ENCODE peak calls at places on chromosomes 12 and 14, in six cellular contexts. E, T, F, B, Z and M are unnamed samples.

GRCh38 chr12:46401703-46402102 is 29.1 kb upstream of the SLC38A2 start:
- DNase-seq in E (no peak), T (no peak), F (peak; percentile 46), B (no peak), Z (no peak), M (no peak)

GRCh38 chr14:73462078-73462715 is 3.9 kb upstream of the NUMB start:
- DNase-seq in E (peak; percentile 88), T (no peak), F (peak; percentile 73), B (peak; percentile 30), Z (no peak), M (peak; percentile 89)

GRCh38 chr12:104569348-104570173 is 112.8 kb downstream of the CHST11 start:
- DNase-seq in E (peak; percentile 100), T (no peak), F (no peak), B (peak; percentile 21), Z (no peak), M (no peak)

GRCh38 chr14:56000846-56001245 is 117.4 kb upstream of the PELI2 start:
- DNase-seq in E (no peak), T (no peak), F (no peak), B (no peak), Z (no peak), M (no peak)

GRCh38 chr12:14664434-14665023 is 31.9 kb downstream of the GUCY2C start:
- DNase-seq in E (peak; percentile 50), T (peak; percentile 5), F (no peak), B (peak; percentile 59), Z (peak; percentile 37), M (peak; percentile 8)

GRCh38 chr12:98227162-98227561 is 288.2 kb upstream of the TMPO start:
- DNase-seq in E (peak; percentile 57), T (no peak), F (no peak), B (no peak), Z (peak; percentile 7), M (no peak)

GRCh38 chr12:30440826-30441602 is 254.7 kb downstream of the IPO8 start:
- DNase-seq in E (peak; percentile 34), T (no peak), F (no peak), B (no peak), Z (peak; percentile 43), M (peak; percentile 35)

GRCh38 chr14:50821471-50822464 is 9.2 kb downstream of the NIN start:
- DNase-seq in E (peak; percentile 91), T (no peak), F (peak; percentile 34), B (peak; percentile 29), Z (no peak), M (no peak)

GRCh38 chr12:108855284-108856169 is 1.9 kb downstream of the SSH1 start:
- DNase-seq in E (peak; percentile 96), T (no peak), F (no peak), B (no peak), Z (no peak), M (no peak)

GRCh38 chr12:45244561-45245348 is 28.9 kb downstream of the ANO6 start:
- DNase-seq in E (peak; percentile 61), T (no peak), F (no peak), B (no peak), Z (no peak), M (no peak)

GRCh38 chr12:119565404-119565803 is 28.2 kb upstream of the TMEM233 start:
- DNase-seq in E (no peak), T (no peak), F (no peak), B (no peak), Z (no peak), M (no peak)

GRCh38 chr12:57085999-57086950 is 2.6 kb upstream of the NAB2 start:
- DNase-seq in E (peak; percentile 84), T (no peak), F (peak; percentile 77), B (no peak), Z (no peak), M (peak; percentile 77)

DNA sequence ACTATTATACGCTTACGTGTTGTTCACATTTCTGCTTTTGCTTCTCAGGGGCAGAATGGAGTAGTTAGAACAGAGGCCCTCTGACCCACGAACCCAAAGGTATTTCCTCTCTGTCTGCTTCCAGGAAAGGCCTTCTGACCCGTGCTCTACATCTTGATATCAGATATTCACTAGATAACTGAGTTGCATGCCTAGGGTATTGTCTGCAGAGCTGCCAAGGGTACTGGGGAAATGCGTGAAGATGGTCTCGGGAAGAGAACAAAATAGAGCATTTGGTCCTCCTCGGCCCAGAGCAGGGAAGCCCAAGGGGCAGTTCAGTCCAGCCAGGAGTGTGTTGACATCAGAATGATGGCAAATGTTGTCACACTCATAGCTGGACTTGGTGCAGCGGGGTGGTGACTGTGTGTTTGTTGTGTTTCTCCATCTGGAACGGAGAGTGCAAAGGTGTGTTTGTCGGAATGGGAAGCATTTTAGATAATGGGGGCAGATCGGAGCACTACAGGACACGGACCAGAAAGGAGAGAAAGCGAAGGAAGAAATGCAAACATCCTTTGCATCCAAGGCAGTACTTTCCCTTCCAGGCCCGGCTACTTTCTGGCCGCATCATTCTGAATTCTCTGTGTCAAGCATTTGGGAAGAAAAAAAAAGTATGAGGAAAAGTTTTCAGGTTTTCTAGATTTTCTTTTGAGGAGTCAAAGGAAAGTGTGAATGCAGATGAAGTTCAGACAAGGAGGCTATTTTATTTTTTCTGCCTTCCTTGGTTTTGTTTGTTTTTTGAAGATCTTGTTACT is 8.1 kb downstream of the GLT1D1 start:
- DNase-seq in E (no peak), T (no peak), F (no peak), B (no peak), Z (no peak), M (no peak)
- TF ChIP-seq POLR2A in E (no peak), T (no peak), F (no peak), B (no peak), Z (no peak), M (no peak)

DNA sequence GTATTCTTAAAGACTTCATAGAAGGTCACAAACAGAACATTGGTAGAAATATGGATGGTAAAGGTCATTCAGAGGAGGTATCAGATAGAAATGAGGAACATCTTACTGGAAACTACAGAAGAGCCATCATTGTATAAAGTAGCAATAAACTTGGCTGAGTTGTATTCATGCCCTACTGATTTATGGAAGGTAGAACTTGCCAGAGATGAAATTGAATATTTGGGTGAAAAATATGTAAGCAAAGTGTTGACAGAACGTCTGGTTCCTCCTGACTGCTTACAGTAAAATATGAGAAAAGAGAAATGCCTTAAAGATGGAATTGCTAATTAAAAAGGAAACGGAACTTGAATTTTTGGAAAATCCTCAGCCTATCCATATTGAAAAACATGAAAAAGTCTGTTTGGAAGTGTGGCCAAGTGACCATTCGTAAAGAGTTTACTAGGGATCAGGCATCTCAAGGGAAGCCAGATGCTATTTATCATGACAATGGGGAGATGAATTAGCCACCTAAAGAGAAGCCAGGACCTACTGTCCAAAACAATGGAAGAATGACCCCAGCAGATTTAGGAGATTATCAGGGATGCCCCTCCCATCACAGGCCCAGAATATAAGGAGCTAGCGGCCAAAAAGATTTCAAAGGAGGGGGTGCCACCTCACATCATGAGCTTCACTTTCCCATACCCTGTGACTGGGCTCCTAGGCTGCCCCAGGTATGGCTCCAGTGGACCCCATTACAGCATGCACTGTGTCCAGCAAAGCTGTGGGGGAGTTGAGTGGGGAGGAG is 189.3 kb downstream of the ITPR2 start:
- DNase-seq in E (no peak), T (no peak), F (no peak), B (no peak), Z (no peak), M (no peak)
- TF ChIP-seq POLR2A in E (no peak), T (no peak), F (no peak), B (no peak), Z (no peak), M (no peak)

DNA sequence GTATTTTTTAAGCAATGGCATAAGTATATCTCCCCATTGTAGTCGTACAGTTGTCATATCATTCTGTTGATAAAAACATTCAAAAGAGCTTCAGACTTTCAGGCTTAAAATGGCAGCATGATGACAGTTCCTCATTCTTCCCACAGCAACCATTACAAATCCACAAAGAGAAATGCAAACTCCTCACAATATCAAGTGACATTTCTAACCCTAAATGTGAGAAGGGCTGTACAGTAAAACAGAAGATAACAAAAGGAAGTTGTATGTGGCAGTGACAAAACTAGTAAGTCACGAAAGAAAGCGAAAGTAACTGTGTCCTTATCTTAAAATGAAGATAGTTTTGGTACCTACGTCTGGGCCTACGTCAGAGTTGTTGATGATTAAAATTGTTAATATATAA is 46.7 kb downstream of the GXYLT1 start:
- DNase-seq in E (peak; percentile 7), T (no peak), F (no peak), B (no peak), Z (no peak), M (no peak)
- TF ChIP-seq POLR2A in E (no peak), T (no peak), F (no peak), B (no peak), Z (no peak), M (no peak)

DNA sequence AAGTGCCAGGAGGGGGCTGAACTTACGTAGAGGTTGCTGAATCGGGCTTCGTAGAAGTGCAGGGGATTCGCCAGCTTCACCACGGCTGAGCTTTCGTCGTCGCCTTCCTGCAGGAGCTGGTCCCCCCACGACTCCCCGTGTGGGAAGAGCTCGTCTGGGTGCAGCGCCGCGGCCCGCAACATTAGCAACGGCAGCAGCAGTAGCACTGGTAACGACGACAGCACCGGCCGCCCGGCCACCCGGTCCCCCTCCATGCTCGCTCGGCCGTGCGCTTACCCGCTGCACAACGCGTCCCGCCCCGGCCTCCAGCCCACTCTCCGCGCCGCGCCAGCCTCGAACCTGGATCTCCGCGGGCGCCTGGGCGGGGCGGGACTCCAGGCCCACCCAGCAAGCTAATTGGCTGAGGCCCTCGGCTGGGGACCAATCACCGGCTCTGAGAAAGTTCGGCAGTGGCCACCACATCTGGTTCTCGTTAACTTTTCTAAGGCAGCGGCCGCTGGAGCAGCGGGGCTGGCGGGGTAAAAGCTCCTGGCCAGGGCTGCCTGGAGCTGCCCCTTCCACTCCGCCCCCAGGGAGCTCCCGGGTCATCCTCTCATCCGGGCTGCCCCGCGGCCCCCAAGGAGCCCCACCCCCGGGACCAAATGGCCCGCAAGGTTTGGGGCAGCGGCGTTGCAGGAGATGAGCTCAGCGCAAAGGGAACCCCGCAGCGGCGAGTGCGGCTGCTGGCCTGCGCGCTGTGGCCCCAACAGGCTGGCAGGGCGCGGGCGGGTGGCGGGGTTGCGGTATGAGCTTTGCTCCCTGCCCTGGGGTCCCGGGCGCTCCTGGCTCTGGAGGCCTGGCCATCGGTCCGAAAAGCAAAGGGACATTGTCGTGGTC is at the start of gene NID2:
- DNase-seq in E (no peak), T (no peak), F (peak; percentile 93), B (peak; percentile 59), Z (no peak), M (peak; percentile 77)
- TF ChIP-seq POLR2A in E (no peak), T (no peak), F (peak; percentile 5), B (no peak), Z (no peak), M (no peak)

GRCh38 chr12:123971770-123972447 is 722 bp downstream of the CCDC92 start:
- DNase-seq in E (peak; percentile 67), T (peak; percentile 38), F (no peak), B (peak; percentile 24), Z (no peak), M (peak; percentile 50)
- TF ChIP-seq POLR2A in E (no peak), T (no peak), F (no peak), B (no peak), Z (no peak), M (no peak)

DNA sequence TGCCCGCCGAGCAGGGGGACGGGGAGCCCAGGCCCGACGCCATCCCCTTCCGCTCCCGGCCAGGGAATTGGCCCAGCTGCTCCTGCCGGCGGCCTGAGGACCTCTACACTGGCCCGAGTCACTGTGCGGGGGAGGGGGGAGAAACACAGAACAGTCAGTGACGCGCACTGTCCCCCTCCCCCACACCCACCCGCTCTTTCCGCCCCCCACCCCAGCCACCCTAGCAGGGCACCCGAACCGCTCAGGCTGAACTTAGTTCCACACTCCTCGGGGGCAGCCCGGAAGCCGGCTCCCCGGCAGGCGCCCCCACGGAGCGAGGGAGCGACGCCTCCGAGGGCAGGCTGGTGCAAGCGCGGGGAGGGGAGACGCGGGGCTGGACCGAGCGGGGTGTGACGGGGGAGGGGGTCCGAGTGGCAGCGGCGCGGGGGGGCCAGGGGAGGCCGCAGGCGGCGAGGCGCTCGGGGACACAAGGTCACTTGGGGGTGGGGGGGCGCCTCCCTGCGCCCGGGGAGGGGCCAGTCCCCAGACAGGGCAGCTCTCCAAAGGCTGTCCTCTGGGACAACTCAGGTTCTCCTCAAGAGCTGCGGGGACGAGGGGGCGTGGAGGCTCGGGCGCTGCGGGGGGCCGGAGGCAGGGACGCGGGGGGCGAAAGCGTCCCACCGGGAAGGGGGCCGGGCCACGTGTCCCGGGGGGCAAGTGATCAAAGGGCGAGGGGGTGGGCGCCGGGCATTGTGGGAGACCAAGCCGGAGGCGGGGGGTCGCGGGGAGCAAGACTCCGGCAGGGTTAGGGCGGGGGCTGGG is 648 bp downstream of the CHD4 start:
- DNase-seq in E (peak; percentile 78), T (peak; percentile 40), F (peak; percentile 89), B (peak; percentile 50), Z (no peak), M (peak; percentile 62)
- TF ChIP-seq POLR2A in E (no peak), T (no peak), F (no peak), B (no peak), Z (no peak), M (no peak)